ENCODE peak calls at places on chromosomes 13 and 19, in eight cellular contexts. One of them, this sample, is unnamed.

GRCh38 chr13:89375839-89376238 is 1704.7 kb downstream of the SLITRK5 start:
- DNase-seq in adrenal gland: no peak
- DNase-seq in HTR-8/SVneo: no peak
- DNase-seq in left lobe of liver: no peak
- DNase-seq in left colon: no peak
- DNase-seq in G401: peak
- DNase-seq in mesenteric fat pad: no peak
- DNase-seq in KG1: no peak
- DNase-seq in this sample: peak

GRCh38 chr19:31232871-31233270 is 116.4 kb downstream of the TSHZ3 start:
- DNase-seq in adrenal gland: no peak
- DNase-seq in HTR-8/SVneo: no peak
- DNase-seq in left lobe of liver: no peak
- DNase-seq in left colon: no peak
- DNase-seq in G401: no peak
- DNase-seq in mesenteric fat pad: no peak
- DNase-seq in KG1: no peak
- DNase-seq in this sample: peak

GRCh38 chr13:95926231-95926630 is 127.0 kb downstream of the UGGT2 start:
- DNase-seq in adrenal gland: no peak
- DNase-seq in HTR-8/SVneo: no peak
- DNase-seq in left lobe of liver: no peak
- DNase-seq in left colon: no peak
- DNase-seq in G401: no peak
- DNase-seq in mesenteric fat pad: no peak
- DNase-seq in KG1: no peak
- DNase-seq in this sample: no peak

GRCh38 chr19:31975461-31975860 is 369.9 kb upstream of the ZNF507 start:
- DNase-seq in adrenal gland: no peak
- DNase-seq in HTR-8/SVneo: no peak
- DNase-seq in left lobe of liver: no peak
- DNase-seq in left colon: no peak
- DNase-seq in G401: no peak
- DNase-seq in mesenteric fat pad: no peak
- DNase-seq in KG1: no peak
- DNase-seq in this sample: no peak

GRCh38 chr19:14407889-14408640 is 11.1 kb downstream of the DDX39A start:
- DNase-seq in adrenal gland: no peak
- DNase-seq in HTR-8/SVneo: no peak
- DNase-seq in left lobe of liver: no peak
- DNase-seq in left colon: peak
- DNase-seq in G401: no peak
- DNase-seq in mesenteric fat pad: no peak
- DNase-seq in KG1: no peak
- DNase-seq in this sample: no peak

GRCh38 chr19:10033614-10034013 is 20.3 kb downstream of the RDH8 start:
- DNase-seq in adrenal gland: no peak
- DNase-seq in HTR-8/SVneo: no peak
- DNase-seq in left lobe of liver: peak
- DNase-seq in left colon: no peak
- DNase-seq in G401: no peak
- DNase-seq in mesenteric fat pad: no peak
- DNase-seq in KG1: no peak
- DNase-seq in this sample: no peak

GRCh38 chr19:44850641-44851109 is 4.6 kb downstream of the NECTIN2 start:
- DNase-seq in adrenal gland: peak
- DNase-seq in HTR-8/SVneo: no peak
- DNase-seq in left lobe of liver: no peak
- DNase-seq in left colon: no peak
- DNase-seq in G401: no peak
- DNase-seq in mesenteric fat pad: no peak
- DNase-seq in KG1: no peak
- DNase-seq in this sample: no peak

GRCh38 chr13:99214232-99214631 is 13.6 kb downstream of the UBAC2 start:
- DNase-seq in adrenal gland: no peak
- DNase-seq in HTR-8/SVneo: no peak
- DNase-seq in left lobe of liver: no peak
- DNase-seq in left colon: no peak
- DNase-seq in G401: no peak
- DNase-seq in mesenteric fat pad: no peak
- DNase-seq in KG1: no peak
- DNase-seq in this sample: no peak

GRCh38 chr13:102877285-102877684 is 31.5 kb downstream of the ERCC5 start:
- DNase-seq in adrenal gland: no peak
- DNase-seq in HTR-8/SVneo: no peak
- DNase-seq in left lobe of liver: no peak
- DNase-seq in left colon: no peak
- DNase-seq in G401: no peak
- DNase-seq in mesenteric fat pad: no peak
- DNase-seq in KG1: no peak
- DNase-seq in this sample: no peak